ENCODE peak calls at places on chromosomes 3 and 15, in four cellular contexts. C, Z, V and X are unnamed samples.

GRCh38 chr3:58685641-58686040 is 19.1 kb upstream of the FAM3D start:
- DNase-seq in Z (no peak), C (no peak), V (no peak), X (no peak)

GRCh38 chr3:32438596-32439344 is 47.1 kb downstream of the CMTM7 start:
- DNase-seq in Z (no peak), V (no peak), C (peak), X (no peak)

GRCh38 chr15:65092046-65092770 is 15.7 kb downstream of the KBTBD13 start:
- DNase-seq in Z (no peak), V (no peak), C (no peak), X (peak)

GRCh38 chr3:80688814-80689213 is 921.0 kb upstream of the ROBO1 start:
- DNase-seq in C (no peak), Z (no peak), V (no peak), X (no peak)

GRCh38 chr3:32276279-32276841 is 37.9 kb downstream of the CMTM8 start:
- DNase-seq in V (no peak), C (no peak), Z (no peak), X (no peak)

GRCh38 chr3:184341925-184342324 is 4.5 kb downstream of the FAM131A start:
- DNase-seq in V (no peak), C (no peak), Z (no peak), X (peak)

GRCh38 chr3:69386535-69387385 is 872 bp upstream of the FRMD4B start:
- DNase-seq in C (no peak), V (no peak), Z (no peak), X (no peak)

GRCh38 chr15:37229855-37230254 is 129.5 kb upstream of the MEIS2 start:
- DNase-seq in V (no peak), Z (no peak), C (no peak), X (no peak)

GRCh38 chr15:31271706-31272557 is 54.7 kb upstream of the KLF13 start:
- DNase-seq in Z (no peak), V (no peak), C (no peak), X (no peak)

GRCh38 chr3:41640076-41640475 is 321.8 kb downstream of the ULK4 start:
- DNase-seq in Z (no peak), C (no peak), V (no peak), X (no peak)